ENCODE peak calls at places on chromosomes 11 and 22, in eight cellular contexts. One of them, this sample, is unnamed.

GRCh38 chr11:2342981-2343380 is 34.1 kb upstream of the CD81 start:
- DNase-seq in GM23248: peak; percentile 40
- DNase-seq in HS-5: no peak
- DNase-seq in activated T-helper 1 cell treated with anti-CD3 and anti-CD28 coated beads, Interleukin-12 subunit alpha, Interleukin-12 subunit beta, Interleukin-2, Interleukin-4 antibody, amounts not matched to agents 30 ng/mL and 10 ng/mL and 1 ng/mL, durations not matched to agents 14 hours and 24 hours and 36 hours: no peak
- DNase-seq in lower leg skin: peak; percentile 57
- DNase-seq in hepatocyte: no peak
- DNase-seq in prostate gland: peak; percentile 32
- DNase-seq in astrocyte of the hippocampus: no peak
- DNase-seq in this sample: no peak

GRCh38 chr11:120792306-120792705 is 231.6 kb upstream of the TBCEL start:
- DNase-seq in prostate gland: no peak
- DNase-seq in GM23248: no peak
- DNase-seq in astrocyte of the hippocampus: no peak
- DNase-seq in HS-5: no peak
- DNase-seq in hepatocyte: no peak
- DNase-seq in lower leg skin: peak; percentile 17
- DNase-seq in activated T-helper 1 cell treated with anti-CD3 and anti-CD28 coated beads, Interleukin-12 subunit alpha, Interleukin-12 subunit beta, Interleukin-2, Interleukin-4 antibody, amounts not matched to agents 30 ng/mL and 10 ng/mL and 1 ng/mL, durations not matched to agents 14 hours and 24 hours and 36 hours: no peak
- DNase-seq in this sample: no peak

GRCh38 chr22:37160037-37160436 is 10.3 kb upstream of the IL2RB start:
- DNase-seq in prostate gland: no peak
- DNase-seq in GM23248: no peak
- DNase-seq in HS-5: no peak
- DNase-seq in astrocyte of the hippocampus: no peak
- DNase-seq in lower leg skin: no peak
- DNase-seq in activated T-helper 1 cell treated with anti-CD3 and anti-CD28 coated beads, Interleukin-12 subunit alpha, Interleukin-12 subunit beta, Interleukin-2, Interleukin-4 antibody, amounts not matched to agents 30 ng/mL and 10 ng/mL and 1 ng/mL, durations not matched to agents 14 hours and 24 hours and 36 hours: no peak
- DNase-seq in hepatocyte: no peak
- DNase-seq in this sample: no peak

GRCh38 chr11:46743693-46744339 is 24.8 kb downstream of the F2 start:
- DNase-seq in astrocyte of the hippocampus: no peak
- DNase-seq in lower leg skin: peak; percentile 48
- DNase-seq in HS-5: no peak
- DNase-seq in hepatocyte: no peak
- DNase-seq in prostate gland: no peak
- DNase-seq in GM23248: no peak
- DNase-seq in activated T-helper 1 cell treated with anti-CD3 and anti-CD28 coated beads, Interleukin-12 subunit alpha, Interleukin-12 subunit beta, Interleukin-2, Interleukin-4 antibody, amounts not matched to agents 30 ng/mL and 10 ng/mL and 1 ng/mL, durations not matched to agents 14 hours and 24 hours and 36 hours: no peak
- DNase-seq in this sample: no peak

GRCh38 chr22:36243996-36244395 is 4.7 kb upstream of the APOL2 start:
- DNase-seq in activated T-helper 1 cell treated with anti-CD3 and anti-CD28 coated beads, Interleukin-12 subunit alpha, Interleukin-12 subunit beta, Interleukin-2, Interleukin-4 antibody, amounts not matched to agents 30 ng/mL and 10 ng/mL and 1 ng/mL, durations not matched to agents 14 hours and 24 hours and 36 hours: no peak
- DNase-seq in prostate gland: no peak
- DNase-seq in hepatocyte: no peak
- DNase-seq in astrocyte of the hippocampus: peak; percentile 4
- DNase-seq in lower leg skin: peak; percentile 83
- DNase-seq in GM23248: no peak
- DNase-seq in HS-5: no peak
- DNase-seq in this sample: no peak

GRCh38 chr11:66641834-66642233 is 3.3 kb downstream of the RBM4 start:
- DNase-seq in hepatocyte: no peak
- DNase-seq in activated T-helper 1 cell treated with anti-CD3 and anti-CD28 coated beads, Interleukin-12 subunit alpha, Interleukin-12 subunit beta, Interleukin-2, Interleukin-4 antibody, amounts not matched to agents 30 ng/mL and 10 ng/mL and 1 ng/mL, durations not matched to agents 14 hours and 24 hours and 36 hours: no peak
- DNase-seq in HS-5: no peak
- DNase-seq in prostate gland: no peak
- DNase-seq in lower leg skin: no peak
- DNase-seq in GM23248: peak; percentile 53
- DNase-seq in astrocyte of the hippocampus: peak; percentile 47
- DNase-seq in this sample: no peak

GRCh38 chr22:24578355-24579241 is 14.3 kb downstream of the LRRC75B start:
- DNase-seq in activated T-helper 1 cell treated with anti-CD3 and anti-CD28 coated beads, Interleukin-12 subunit alpha, Interleukin-12 subunit beta, Interleukin-2, Interleukin-4 antibody, amounts not matched to agents 30 ng/mL and 10 ng/mL and 1 ng/mL, durations not matched to agents 14 hours and 24 hours and 36 hours: no peak
- DNase-seq in GM23248: peak; percentile 28
- DNase-seq in lower leg skin: no peak
- DNase-seq in prostate gland: no peak
- DNase-seq in astrocyte of the hippocampus: no peak
- DNase-seq in HS-5: no peak
- DNase-seq in hepatocyte: peak; percentile 67
- DNase-seq in this sample: no peak

GRCh38 chr11:10414181-10414580 is 40.9 kb upstream of the AMPD3 start:
- DNase-seq in prostate gland: no peak
- DNase-seq in hepatocyte: no peak
- DNase-seq in astrocyte of the hippocampus: no peak
- DNase-seq in lower leg skin: peak; percentile 79
- DNase-seq in GM23248: no peak
- DNase-seq in activated T-helper 1 cell treated with anti-CD3 and anti-CD28 coated beads, Interleukin-12 subunit alpha, Interleukin-12 subunit beta, Interleukin-2, Interleukin-4 antibody, amounts not matched to agents 30 ng/mL and 10 ng/mL and 1 ng/mL, durations not matched to agents 14 hours and 24 hours and 36 hours: no peak
- DNase-seq in HS-5: no peak
- DNase-seq in this sample: no peak

GRCh38 chr22:17786435-17787158 is 12.3 kb upstream of the BID start:
- DNase-seq in activated T-helper 1 cell treated with anti-CD3 and anti-CD28 coated beads, Interleukin-12 subunit alpha, Interleukin-12 subunit beta, Interleukin-2, Interleukin-4 antibody, amounts not matched to agents 30 ng/mL and 10 ng/mL and 1 ng/mL, durations not matched to agents 14 hours and 24 hours and 36 hours: no peak
- DNase-seq in hepatocyte: peak; percentile 68
- DNase-seq in astrocyte of the hippocampus: peak; percentile 46
- DNase-seq in prostate gland: no peak
- DNase-seq in GM23248: peak; percentile 60
- DNase-seq in HS-5: no peak
- DNase-seq in lower leg skin: peak; percentile 91
- DNase-seq in this sample: no peak

GRCh38 chr11:132718711-132719641 is 813.3 kb downstream of the OPCML start:
- DNase-seq in HS-5: no peak
- DNase-seq in GM23248: peak; percentile 27
- DNase-seq in prostate gland: no peak
- DNase-seq in astrocyte of the hippocampus: peak; percentile 70
- DNase-seq in activated T-helper 1 cell treated with anti-CD3 and anti-CD28 coated beads, Interleukin-12 subunit alpha, Interleukin-12 subunit beta, Interleukin-2, Interleukin-4 antibody, amounts not matched to agents 30 ng/mL and 10 ng/mL and 1 ng/mL, durations not matched to agents 14 hours and 24 hours and 36 hours: peak; percentile 12
- DNase-seq in hepatocyte: no peak
- DNase-seq in lower leg skin: no peak
- DNase-seq in this sample: no peak

GRCh38 chr22:39617761-39618757 is 47.5 kb downstream of the CACNA1I start:
- DNase-seq in GM23248: no peak
- DNase-seq in prostate gland: no peak
- DNase-seq in astrocyte of the hippocampus: no peak
- DNase-seq in lower leg skin: no peak
- DNase-seq in activated T-helper 1 cell treated with anti-CD3 and anti-CD28 coated beads, Interleukin-12 subunit alpha, Interleukin-12 subunit beta, Interleukin-2, Interleukin-4 antibody, amounts not matched to agents 30 ng/mL and 10 ng/mL and 1 ng/mL, durations not matched to agents 14 hours and 24 hours and 36 hours: no peak
- DNase-seq in hepatocyte: no peak
- DNase-seq in HS-5: no peak
- DNase-seq in this sample: no peak

GRCh38 chr11:113690619-113691569 is 15.2 kb downstream of the TMPRSS5 start:
- DNase-seq in GM23248: peak; percentile 91
- DNase-seq in activated T-helper 1 cell treated with anti-CD3 and anti-CD28 coated beads, Interleukin-12 subunit alpha, Interleukin-12 subunit beta, Interleukin-2, Interleukin-4 antibody, amounts not matched to agents 30 ng/mL and 10 ng/mL and 1 ng/mL, durations not matched to agents 14 hours and 24 hours and 36 hours: no peak
- DNase-seq in lower leg skin: no peak
- DNase-seq in astrocyte of the hippocampus: peak; percentile 91
- DNase-seq in prostate gland: no peak
- DNase-seq in hepatocyte: peak; percentile 78
- DNase-seq in HS-5: no peak
- DNase-seq in this sample: peak; percentile 9

GRCh38 chr11:4071828-4072421 is 22.7 kb upstream of the RRM1 start:
- DNase-seq in astrocyte of the hippocampus: peak; percentile 70
- DNase-seq in activated T-helper 1 cell treated with anti-CD3 and anti-CD28 coated beads, Interleukin-12 subunit alpha, Interleukin-12 subunit beta, Interleukin-2, Interleukin-4 antibody, amounts not matched to agents 30 ng/mL and 10 ng/mL and 1 ng/mL, durations not matched to agents 14 hours and 24 hours and 36 hours: no peak
- DNase-seq in lower leg skin: no peak
- DNase-seq in hepatocyte: peak; percentile 16
- DNase-seq in GM23248: no peak
- DNase-seq in prostate gland: no peak
- DNase-seq in HS-5: no peak
- DNase-seq in this sample: no peak